ENCODE peak calls at places on chromosomes 3 and 15, in five cellular contexts. K, Z, A, D and M are unnamed samples.

GRCh38 chr3:51671090-51672082 is at the start of gene TEX264:
- DNase-seq in D (peak; percentile 96), A (peak; percentile 93), Z (peak; percentile 97), K (peak; percentile 88), M (peak; percentile 95)

GRCh38 chr3:159989973-159990846 is 1.6 kb downstream of the IL12A start:
- DNase-seq in A (no peak), D (no peak), K (no peak), Z (peak; percentile 19), M (no peak)

GRCh38 chr3:170483485-170484262 is 65.0 kb downstream of the CLDN11 start:
- DNase-seq in Z (peak; percentile 59), D (peak; percentile 47), A (no peak), K (no peak), M (no peak)

GRCh38 chr15:89665449-89666146 is 10.3 kb upstream of the KIF7 start:
- DNase-seq in A (no peak), Z (peak; percentile 91), D (peak; percentile 82), K (peak; percentile 82), M (peak; percentile 55)

GRCh38 chr15:60901647-60902046 is 327.5 kb downstream of the RORA start:
- DNase-seq in A (no peak), D (no peak), K (no peak), Z (no peak), M (no peak)

GRCh38 chr3:156291269-156292123 is 171.1 kb downstream of the KCNAB1 start:
- DNase-seq in Z (peak; percentile 68), K (peak; percentile 76), A (no peak), D (peak; percentile 58), M (no peak)

GRCh38 chr3:72848703-72849081 is 447 bp upstream of the SHQ1 start:
- DNase-seq in Z (no peak), D (peak; percentile 60), A (peak; percentile 55), K (no peak), M (no peak)

GRCh38 chr3:33911525-33912322 is 113.3 kb downstream of the PDCD6IP start:
- DNase-seq in A (no peak), Z (no peak), D (peak; percentile 60), K (no peak), M (peak; percentile 59)

GRCh38 chr3:49017229-49017615 is 1.2 kb downstream of the DALRD3 start:
- DNase-seq in D (peak; percentile 27), K (no peak), A (no peak), Z (no peak), M (no peak)

GRCh38 chr15:63531586-63531985 is 27.2 kb downstream of the USP3 start:
- DNase-seq in Z (no peak), A (no peak), D (no peak), K (no peak), M (no peak)

GRCh38 chr3:98259707-98260106 is 4.3 kb upstream of the OR5H6 start:
- DNase-seq in Z (peak; percentile 3), A (peak; percentile 16), D (no peak), K (no peak), M (peak; percentile 44)

GRCh38 chr15:62087671-62088360 is 21.0 kb downstream of the C2CD4A start:
- DNase-seq in D (peak; percentile 69), K (no peak), A (no peak), Z (peak; percentile 59), M (peak; percentile 49)

GRCh38 chr3:135970500-135971116 is 5.1 kb downstream of the PPP2R3A start:
- DNase-seq in A (no peak), D (peak; percentile 76), Z (no peak), K (no peak), M (peak; percentile 58)

GRCh38 chr3:195085356-195086130 is 185.4 kb downstream of the XXYLT1 start:
- DNase-seq in A (no peak), D (no peak), K (no peak), Z (no peak), M (no peak)

GRCh38 chr3:144229237-144229830 is 257.7 kb downstream of the DIPK2A start:
- DNase-seq in A (no peak), D (no peak), K (no peak), Z (no peak), M (peak; percentile 48)

GRCh38 chr3:169578381-169578780 is 85.1 kb downstream of the MECOM start:
- DNase-seq in K (peak; percentile 18), Z (no peak), D (no peak), A (no peak), M (no peak)

GRCh38 chr15:90681480-90681879 is 35.7 kb upstream of the BLM start:
- DNase-seq in D (peak; percentile 92), K (no peak), Z (no peak), A (no peak), M (peak; percentile 69)

GRCh38 chr3:141095546-141095937 is 44.4 kb downstream of the SPSB4 start:
- DNase-seq in K (no peak), Z (no peak), D (no peak), A (no peak), M (no peak)

GRCh38 chr3:183212565-183212964 is 40.5 kb upstream of the B3GNT5 start:
- DNase-seq in K (no peak), A (peak; percentile 29), Z (no peak), D (no peak), M (no peak)

GRCh38 chr3:182596673-182597410 is 196.5 kb upstream of the ATP11B start:
- DNase-seq in A (no peak), Z (no peak), D (no peak), K (no peak), M (no peak)

GRCh38 chr15:89492111-89492641 is 4.2 kb downstream of the RHCG start:
- DNase-seq in D (peak; percentile 16), A (peak; percentile 29), K (peak; percentile 73), Z (peak; percentile 73), M (peak; percentile 41)

GRCh38 chr3:38119248-38119544 is 17.7 kb downstream of the ACAA1 start:
- DNase-seq in K (no peak), Z (no peak), D (no peak), A (no peak), M (no peak)

GRCh38 chr3:113231827-113232253 is 20.5 kb downstream of the BOC start:
- DNase-seq in Z (no peak), K (no peak), D (peak; percentile 89), A (no peak), M (peak; percentile 95)

GRCh38 chr3:31680072-31680870 is 147.5 kb downstream of the STT3B start:
- DNase-seq in D (no peak), Z (no peak), K (no peak), A (no peak), M (no peak)

GRCh38 chr15:27017168-27017809 is 46.3 kb downstream of the GABRG3 start:
- DNase-seq in D (peak; percentile 70), K (peak; percentile 84), Z (peak; percentile 87), A (peak; percentile 62), M (peak; percentile 70)

GRCh38 chr3:141410861-141411771 is 42.8 kb downstream of the ZBTB38 start:
- DNase-seq in A (no peak), K (no peak), Z (no peak), D (peak; percentile 60), M (peak; percentile 46)

GRCh38 chr3:4717363-4717740 is 224.2 kb downstream of the ITPR1 start:
- DNase-seq in A (no peak), D (no peak), Z (no peak), K (no peak), M (no peak)

GRCh38 chr3:124384527-124384926 is 345.7 kb upstream of the UMPS start:
- DNase-seq in D (no peak), Z (no peak), K (no peak), A (no peak), M (no peak)

GRCh38 chr3:115922681-115923347 is 299.5 kb downstream of the GAP43 start:
- DNase-seq in D (peak; percentile 56), A (no peak), K (peak; percentile 26), Z (no peak), M (peak; percentile 53)

GRCh38 chr15:73859236-73859635 is 14.1 kb upstream of the TBC1D21 start:
- DNase-seq in K (no peak), A (no peak), D (no peak), Z (no peak), M (no peak)

GRCh38 chr3:150348500-150348899 is 59.6 kb upstream of the TSC22D2 start:
- DNase-seq in Z (no peak), D (peak; percentile 95), K (no peak), A (no peak), M (peak; percentile 96)

GRCh38 chr15:77607111-77607893 is 25.4 kb downstream of the LINGO1 start:
- DNase-seq in K (peak; percentile 80), A (no peak), Z (no peak), D (peak; percentile 79), M (no peak)
- H3K4me3 ChIP-seq in K (no peak overlapping the region), A (no peak overlapping the region), Z (no peak overlapping the region), D (no peak overlapping the region), M (no peak overlapping the region)

DNA sequence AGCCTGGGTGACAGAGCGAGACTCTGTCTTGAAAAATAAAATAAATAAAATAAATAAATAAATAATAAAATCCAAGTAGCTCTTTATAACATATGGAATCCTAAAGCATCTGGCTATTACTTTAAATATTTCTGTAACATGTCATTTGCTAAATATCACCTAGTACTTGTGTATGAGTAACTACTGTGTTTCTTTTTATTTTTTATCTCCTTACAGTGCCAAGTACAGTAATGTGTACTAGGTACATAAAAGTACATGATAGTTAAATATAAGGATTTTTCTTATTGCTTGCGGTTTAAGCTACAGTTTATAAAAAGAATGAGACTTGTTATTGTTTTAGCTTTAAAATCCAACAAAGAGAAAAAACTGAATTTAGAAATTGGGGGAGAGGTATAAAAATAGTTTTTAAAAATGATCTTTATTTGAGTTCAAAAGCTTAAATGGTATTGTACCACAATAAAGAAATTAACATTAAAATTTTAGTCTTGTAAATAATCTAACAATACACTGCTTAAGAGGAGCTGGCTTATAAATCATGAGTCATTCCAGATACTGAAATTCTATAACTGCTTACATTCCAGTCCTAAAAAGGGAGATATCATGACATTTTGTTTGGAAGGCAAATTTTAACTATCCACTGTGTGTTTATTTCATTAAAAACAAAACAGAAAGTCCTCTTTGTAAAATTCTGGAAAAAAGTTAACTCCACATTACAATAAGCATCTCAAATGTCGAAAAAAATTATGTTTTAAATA is 73.1 kb downstream of the FGF7 start:
- DNase-seq in K (no peak), Z (no peak), A (no peak), D (peak; percentile 57), M (peak; percentile 60)
- TF ChIP-seq EZH2phosphoT487 in K (no peak), Z (no peak), A (no peak), D (no peak), M (no peak)

DNA sequence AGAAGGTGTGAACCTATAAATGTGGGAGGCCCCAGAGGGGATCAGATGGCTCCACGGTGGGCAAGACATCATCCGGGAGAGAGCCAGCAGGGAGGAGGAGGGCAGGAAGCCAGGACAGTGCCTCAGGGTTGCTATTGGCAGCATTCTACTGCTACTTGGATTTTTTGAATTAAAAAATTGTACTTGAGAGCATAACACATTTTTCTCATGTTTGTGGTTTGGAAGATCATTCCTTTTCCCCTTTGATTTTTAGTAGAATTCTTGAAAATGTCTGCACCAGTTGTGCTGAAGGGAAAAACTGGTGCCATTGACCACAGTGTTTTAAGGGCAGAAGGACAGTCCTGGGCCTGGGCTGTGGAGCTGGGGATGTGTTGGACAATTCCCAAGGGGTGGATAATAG is 59.2 kb downstream of the LYZL4 start:
- DNase-seq in D (peak; percentile 62), Z (no peak), A (no peak), K (no peak), M (no peak)
- H3K4me3 ChIP-seq in D (no peak overlapping the region), Z (no peak overlapping the region), A (no peak overlapping the region), K (no peak overlapping the region), M (no peak overlapping the region)

DNA sequence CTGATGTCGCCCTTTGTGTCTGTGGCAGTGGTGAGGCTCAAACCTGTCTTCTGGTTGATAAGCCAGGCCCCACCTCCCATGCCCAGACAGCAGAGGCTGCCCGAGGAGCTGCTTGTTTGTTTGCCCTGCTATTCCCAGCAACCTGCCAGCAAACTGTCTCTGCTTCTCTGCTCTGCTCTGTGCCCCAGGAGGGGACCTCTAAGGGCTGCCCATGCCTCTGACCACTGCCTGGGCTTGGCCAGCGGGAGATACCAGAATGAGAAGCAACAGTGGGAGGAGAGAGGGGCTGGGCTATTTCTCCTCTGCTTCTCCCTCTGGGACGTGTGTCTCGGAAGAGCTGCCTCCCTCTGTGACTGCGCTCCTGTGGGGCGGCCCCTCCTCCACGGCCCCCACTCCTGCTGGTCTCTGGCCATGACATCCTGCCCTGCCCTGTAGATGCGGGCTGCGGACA is 213.0 kb downstream of the RPLP1 start:
- DNase-seq in D (no peak), A (no peak), Z (peak; percentile 45), K (peak; percentile 16), M (no peak)
- TF ChIP-seq EZH2phosphoT487 in D (no peak), A (no peak), Z (no peak), K (no peak), M (no peak)